ENCODE peak calls at places on chromosomes 6 and 20, in six cellular contexts. One of them, this sample, is unnamed.

GRCh38 chr6:48782230-48782629 is 671.2 kb upstream of the PTCHD4 start:
- ATAC-seq in upper lobe of left lung: no peak
- ATAC-seq in HepG2: no peak
- ATAC-seq in HCT116: no peak
- ATAC-seq in GM12878: no peak
- ATAC-seq in K562: no peak
- ATAC-seq in this sample: no peak

GRCh38 chr6:42239736-42240375 is 22.2 kb upstream of the MRPS10 start:
- ATAC-seq in GM12878: no peak
- ATAC-seq in K562: peak
- ATAC-seq in HCT116: peak
- ATAC-seq in HepG2: no peak
- ATAC-seq in upper lobe of left lung: no peak
- ATAC-seq in this sample: no peak

GRCh38 chr20:13336308-13337089 is 115.4 kb downstream of the ISM1 start:
- ATAC-seq in HCT116: no peak
- ATAC-seq in HepG2: peak
- ATAC-seq in GM12878: peak
- ATAC-seq in upper lobe of left lung: no peak
- ATAC-seq in K562: no peak
- ATAC-seq in this sample: no peak

GRCh38 chr6:20838113-20838512 is 303.9 kb downstream of the CDKAL1 start:
- ATAC-seq in K562: no peak
- ATAC-seq in GM12878: peak
- ATAC-seq in HCT116: no peak
- ATAC-seq in HepG2: no peak
- ATAC-seq in upper lobe of left lung: no peak
- ATAC-seq in this sample: no peak

GRCh38 chr6:137731960-137732616 is 135.0 kb upstream of the TNFAIP3 start:
- ATAC-seq in HepG2: peak
- ATAC-seq in GM12878: no peak
- ATAC-seq in upper lobe of left lung: peak
- ATAC-seq in HCT116: peak
- ATAC-seq in K562: no peak
- ATAC-seq in this sample: no peak

GRCh38 chr6:141326426-141326825 is 806.3 kb upstream of the GJE1 start:
- ATAC-seq in upper lobe of left lung: peak
- ATAC-seq in HCT116: peak
- ATAC-seq in GM12878: peak
- ATAC-seq in K562: no peak
- ATAC-seq in HepG2: no peak
- ATAC-seq in this sample: peak

GRCh38 chr6:159693894-159694545 is 979 bp upstream of the SOD2 start:
- ATAC-seq in GM12878: no peak
- ATAC-seq in HepG2: peak
- ATAC-seq in upper lobe of left lung: peak
- ATAC-seq in HCT116: no peak
- ATAC-seq in K562: peak
- ATAC-seq in this sample: no peak

GRCh38 chr6:42450314-42451145 is 1.2 kb downstream of the TRERF1 start:
- ATAC-seq in HepG2: no peak
- ATAC-seq in K562: no peak
- ATAC-seq in upper lobe of left lung: no peak
- ATAC-seq in HCT116: no peak
- ATAC-seq in GM12878: no peak
- ATAC-seq in this sample: no peak

GRCh38 chr20:52191132-52191435 is 495 bp downstream of the ZFP64 start:
- ATAC-seq in K562: peak
- ATAC-seq in HCT116: peak
- ATAC-seq in upper lobe of left lung: peak
- ATAC-seq in GM12878: peak
- ATAC-seq in HepG2: peak
- ATAC-seq in this sample: peak

GRCh38 chr6:34332255-34333198 is 59.9 kb downstream of the NUDT3 start:
- ATAC-seq in GM12878: peak
- ATAC-seq in HepG2: no peak
- ATAC-seq in HCT116: no peak
- ATAC-seq in K562: peak
- ATAC-seq in upper lobe of left lung: no peak
- ATAC-seq in this sample: no peak

GRCh38 chr6:47254051-47254450 is 55.7 kb downstream of the TNFRSF21 start:
- ATAC-seq in K562: no peak
- ATAC-seq in HepG2: no peak
- ATAC-seq in GM12878: no peak
- ATAC-seq in upper lobe of left lung: no peak
- ATAC-seq in HCT116: no peak
- ATAC-seq in this sample: no peak

GRCh38 chr20:50885781-50886180 is 45.5 kb downstream of the ADNP start:
- ATAC-seq in HCT116: peak
- ATAC-seq in upper lobe of left lung: no peak
- ATAC-seq in K562: no peak
- ATAC-seq in GM12878: no peak
- ATAC-seq in HepG2: peak
- ATAC-seq in this sample: no peak

GRCh38 chr20:60677819-60678218 is 574.2 kb upstream of the CDH4 start:
- ATAC-seq in HepG2: no peak
- ATAC-seq in upper lobe of left lung: no peak
- ATAC-seq in GM12878: no peak
- ATAC-seq in K562: no peak
- ATAC-seq in HCT116: no peak
- ATAC-seq in this sample: no peak

GRCh38 chr20:62602550-62602949 is 39.8 kb upstream of the SLCO4A1 start:
- ATAC-seq in GM12878: no peak
- ATAC-seq in upper lobe of left lung: peak
- ATAC-seq in K562: no peak
- ATAC-seq in HCT116: no peak
- ATAC-seq in HepG2: no peak
- ATAC-seq in this sample: no peak

GRCh38 chr20:61437280-61438206 is 185.5 kb downstream of the CDH4 start:
- ATAC-seq in GM12878: no peak
- ATAC-seq in HCT116: no peak
- ATAC-seq in K562: no peak
- ATAC-seq in upper lobe of left lung: no peak
- ATAC-seq in HepG2: no peak
- ATAC-seq in this sample: no peak

GRCh38 chr20:57620999-57621398 is 773 bp upstream of the ZBP1 start:
- ATAC-seq in HepG2: no peak
- ATAC-seq in HCT116: no peak
- ATAC-seq in GM12878: no peak
- ATAC-seq in K562: no peak
- ATAC-seq in upper lobe of left lung: no peak
- ATAC-seq in this sample: no peak

GRCh38 chr6:153312633-153313032 is 181.6 kb upstream of the RGS17 start:
- ATAC-seq in K562: no peak
- ATAC-seq in HepG2: peak
- ATAC-seq in GM12878: peak
- ATAC-seq in HCT116: peak
- ATAC-seq in upper lobe of left lung: no peak
- ATAC-seq in this sample: no peak

GRCh38 chr6:70210462-70210861 is 92.4 kb downstream of the COL9A1 start:
- ATAC-seq in GM12878: peak
- ATAC-seq in upper lobe of left lung: no peak
- ATAC-seq in HepG2: peak
- ATAC-seq in HCT116: peak
- ATAC-seq in K562: peak
- ATAC-seq in this sample: no peak

GRCh38 chr20:63198606-63199005 is 17.3 kb downstream of the YTHDF1 start:
- ATAC-seq in HCT116: no peak
- ATAC-seq in K562: no peak
- ATAC-seq in HepG2: no peak
- ATAC-seq in GM12878: no peak
- ATAC-seq in upper lobe of left lung: no peak
- ATAC-seq in this sample: no peak

GRCh38 chr6:149234051-149234962 is 83.2 kb upstream of the TAB2 start:
- ATAC-seq in K562: no peak
- ATAC-seq in HepG2: no peak
- ATAC-seq in GM12878: peak
- ATAC-seq in HCT116: peak
- ATAC-seq in upper lobe of left lung: no peak
- ATAC-seq in this sample: no peak

GRCh38 chr20:13292486-13292885 is 71.4 kb downstream of the ISM1 start:
- ATAC-seq in GM12878: no peak
- ATAC-seq in HepG2: no peak
- ATAC-seq in upper lobe of left lung: no peak
- ATAC-seq in HCT116: no peak
- ATAC-seq in K562: no peak
- ATAC-seq in this sample: no peak

GRCh38 chr20:32440069-32440757 is 82.1 kb downstream of the ASXL1 start:
- ATAC-seq in K562: no peak
- ATAC-seq in HCT116: no peak
- ATAC-seq in upper lobe of left lung: no peak
- ATAC-seq in GM12878: no peak
- ATAC-seq in HepG2: peak
- ATAC-seq in this sample: no peak

GRCh38 chr20:13800728-13801134 is 15.9 kb downstream of the NDUFAF5 start:
- ATAC-seq in GM12878: no peak
- ATAC-seq in HepG2: peak
- ATAC-seq in K562: no peak
- ATAC-seq in HCT116: peak
- ATAC-seq in upper lobe of left lung: peak
- ATAC-seq in this sample: peak

GRCh38 chr6:151576658-151577057 is 82.8 kb downstream of the CCDC170 start:
- ATAC-seq in HCT116: no peak
- ATAC-seq in HepG2: no peak
- ATAC-seq in GM12878: no peak
- ATAC-seq in K562: no peak
- ATAC-seq in upper lobe of left lung: no peak
- ATAC-seq in this sample: no peak
- TF ChIP-seq POLR2AphosphoS5 in HCT116: no peak
- TF ChIP-seq POLR2AphosphoS5 in HepG2: no peak
- TF ChIP-seq POLR2AphosphoS5 in GM12878: no peak
- TF ChIP-seq POLR2AphosphoS5 in K562: no peak
- TF ChIP-seq POLR2AphosphoS5 in upper lobe of left lung: no peak
- TF ChIP-seq POLR2AphosphoS5 in this sample: no peak

DNA sequence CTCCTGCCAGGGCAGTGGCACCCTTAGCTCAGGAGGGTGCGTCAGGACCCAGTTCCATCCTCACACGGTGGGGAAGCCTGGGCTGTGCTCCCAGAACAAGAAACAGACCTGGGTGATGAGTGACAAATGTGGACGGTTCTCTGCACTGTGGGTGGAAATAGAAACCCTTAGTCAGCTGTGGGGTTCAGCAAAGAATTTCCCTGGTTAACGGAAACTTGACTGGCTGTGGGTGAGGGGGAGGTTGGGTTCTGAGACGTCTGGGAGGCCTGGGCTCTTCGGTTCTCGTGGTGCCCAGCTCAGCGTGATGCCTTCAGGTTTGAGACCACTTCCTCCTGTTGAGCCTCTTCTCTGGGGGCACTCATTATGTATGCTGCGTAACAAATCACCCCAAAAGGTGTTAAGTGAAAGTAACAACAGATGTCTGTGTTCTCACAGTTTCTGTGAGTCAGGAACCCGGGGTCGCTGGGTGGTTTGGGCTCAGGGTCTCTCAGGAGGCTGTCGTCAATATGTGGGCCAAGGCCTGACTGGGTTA is 53.1 kb upstream of the FAM83D start:
- ATAC-seq in K562: no peak
- ATAC-seq in GM12878: peak
- ATAC-seq in HepG2: no peak
- ATAC-seq in upper lobe of left lung: peak
- ATAC-seq in HCT116: no peak
- ATAC-seq in this sample: peak
- TF ChIP-seq POLR2A in K562: no peak
- TF ChIP-seq POLR2A in GM12878: peak
- TF ChIP-seq POLR2A in HepG2: no peak
- TF ChIP-seq POLR2A in upper lobe of left lung: no peak
- TF ChIP-seq POLR2A in HCT116: no peak
- TF ChIP-seq POLR2A in this sample: no peak

GRCh38 chr20:17615645-17616479 is 46.0 kb downstream of the DSTN start:
- ATAC-seq in GM12878: no peak
- ATAC-seq in HCT116: no peak
- ATAC-seq in K562: no peak
- ATAC-seq in upper lobe of left lung: no peak
- ATAC-seq in HepG2: no peak
- ATAC-seq in this sample: no peak
- H3K27ac ChIP-seq in GM12878: no peak
- H3K27ac ChIP-seq in HCT116: no peak
- H3K27ac ChIP-seq in K562: no peak
- H3K27ac ChIP-seq in upper lobe of left lung: peak
- H3K27ac ChIP-seq in HepG2: no peak
- H3K27ac ChIP-seq in this sample: peak

GRCh38 chr20:37327748-37328147 is 18.2 kb upstream of the SRC start:
- ATAC-seq in K562: no peak
- ATAC-seq in HepG2: no peak
- ATAC-seq in HCT116: no peak
- ATAC-seq in GM12878: no peak
- ATAC-seq in upper lobe of left lung: peak
- ATAC-seq in this sample: peak
- TF ChIP-seq POLR2AphosphoS5 in K562: no peak
- TF ChIP-seq POLR2AphosphoS5 in HepG2: no peak
- TF ChIP-seq POLR2AphosphoS5 in HCT116: no peak
- TF ChIP-seq POLR2AphosphoS5 in GM12878: no peak
- TF ChIP-seq POLR2AphosphoS5 in upper lobe of left lung: no peak
- TF ChIP-seq POLR2AphosphoS5 in this sample: peak